ENCODE peak calls at places on chromosomes 2 and 18, in ten cellular contexts. One of them, this sample, is unnamed.

GRCh38 chr2:185208261-185208660 is 530.3 kb upstream of the FSIP2 start:
- DNase-seq in GM13976: no peak
- DNase-seq in AG04450: no peak
- DNase-seq in esophagus squamous epithelium: no peak
- DNase-seq in sigmoid colon: no peak
- DNase-seq in AG09309: no peak
- DNase-seq in prostate gland: no peak
- DNase-seq in BJ: no peak
- DNase-seq in tibial artery: no peak
- DNase-seq in fibroblast of lung: peak; percentile 34
- DNase-seq in this sample: no peak

GRCh38 chr18:32956591-32957310 is 183.9 kb upstream of the KLHL14 start:
- DNase-seq in GM13976: no peak
- DNase-seq in AG04450: peak; percentile 2
- DNase-seq in esophagus squamous epithelium: no peak
- DNase-seq in sigmoid colon: no peak
- DNase-seq in AG09309: no peak
- DNase-seq in prostate gland: no peak
- DNase-seq in BJ: no peak
- DNase-seq in tibial artery: no peak
- DNase-seq in fibroblast of lung: peak; percentile 80
- DNase-seq in this sample: no peak

GRCh38 chr18:48545690-48546365 is 7.0 kb downstream of the CTIF start:
- DNase-seq in GM13976: no peak
- DNase-seq in AG04450: no peak
- DNase-seq in esophagus squamous epithelium: no peak
- DNase-seq in sigmoid colon: peak; percentile 90
- DNase-seq in AG09309: peak; percentile 25
- DNase-seq in prostate gland: peak; percentile 50
- DNase-seq in BJ: no peak
- DNase-seq in tibial artery: peak; percentile 49
- DNase-seq in fibroblast of lung: peak; percentile 85
- DNase-seq in this sample: no peak

GRCh38 chr2:55627915-55628314 is 10.5 kb upstream of the PPP4R3B start:
- DNase-seq in GM13976: no peak
- DNase-seq in AG04450: no peak
- DNase-seq in esophagus squamous epithelium: no peak
- DNase-seq in sigmoid colon: no peak
- DNase-seq in AG09309: no peak
- DNase-seq in prostate gland: no peak
- DNase-seq in BJ: no peak
- DNase-seq in tibial artery: no peak
- DNase-seq in fibroblast of lung: no peak
- DNase-seq in this sample: no peak

GRCh38 chr2:197135806-197136205 is 174.8 kb downstream of the ANKRD44 start:
- DNase-seq in GM13976: no peak
- DNase-seq in AG04450: no peak
- DNase-seq in esophagus squamous epithelium: no peak
- DNase-seq in sigmoid colon: no peak
- DNase-seq in AG09309: no peak
- DNase-seq in prostate gland: no peak
- DNase-seq in BJ: no peak
- DNase-seq in tibial artery: no peak
- DNase-seq in fibroblast of lung: no peak
- DNase-seq in this sample: no peak

GRCh38 chr18:56831988-56832387 is 180.8 kb downstream of the WDR7 start:
- DNase-seq in GM13976: no peak
- DNase-seq in AG04450: no peak
- DNase-seq in esophagus squamous epithelium: no peak
- DNase-seq in sigmoid colon: no peak
- DNase-seq in AG09309: no peak
- DNase-seq in prostate gland: no peak
- DNase-seq in BJ: no peak
- DNase-seq in tibial artery: no peak
- DNase-seq in fibroblast of lung: peak; percentile 68
- DNase-seq in this sample: no peak

GRCh38 chr18:56568986-56569385 is 69.4 kb downstream of the TXNL1 start:
- DNase-seq in GM13976: no peak
- DNase-seq in AG04450: no peak
- DNase-seq in esophagus squamous epithelium: no peak
- DNase-seq in sigmoid colon: no peak
- DNase-seq in AG09309: peak; percentile 32
- DNase-seq in prostate gland: no peak
- DNase-seq in BJ: no peak
- DNase-seq in tibial artery: no peak
- DNase-seq in fibroblast of lung: no peak
- DNase-seq in this sample: no peak

GRCh38 chr2:197327073-197327775 is 16.6 kb upstream of the ANKRD44 start:
- DNase-seq in GM13976: no peak
- DNase-seq in AG04450: no peak
- DNase-seq in esophagus squamous epithelium: no peak
- DNase-seq in sigmoid colon: no peak
- DNase-seq in AG09309: no peak
- DNase-seq in prostate gland: no peak
- DNase-seq in BJ: no peak
- DNase-seq in tibial artery: no peak
- DNase-seq in fibroblast of lung: no peak
- DNase-seq in this sample: no peak

GRCh38 chr18:7317804-7318231 is 86.9 kb downstream of the LRRC30 start:
- DNase-seq in GM13976: no peak
- DNase-seq in AG04450: no peak
- DNase-seq in esophagus squamous epithelium: no peak
- DNase-seq in sigmoid colon: no peak
- DNase-seq in AG09309: no peak
- DNase-seq in prostate gland: no peak
- DNase-seq in BJ: no peak
- DNase-seq in tibial artery: no peak
- DNase-seq in fibroblast of lung: no peak
- DNase-seq in this sample: no peak

GRCh38 chr2:158539176-158539895 is 82.6 kb downstream of the PKP4 start:
- DNase-seq in GM13976: no peak
- DNase-seq in AG04450: peak; percentile 75
- DNase-seq in esophagus squamous epithelium: no peak
- DNase-seq in sigmoid colon: no peak
- DNase-seq in AG09309: peak; percentile 45
- DNase-seq in prostate gland: peak; percentile 77
- DNase-seq in BJ: peak; percentile 34
- DNase-seq in tibial artery: no peak
- DNase-seq in fibroblast of lung: peak; percentile 85
- DNase-seq in this sample: peak; percentile 81

GRCh38 chr2:193584522-193584938 is 1389.8 kb upstream of the TMEFF2 start:
- DNase-seq in GM13976: peak; percentile 29
- DNase-seq in AG04450: no peak
- DNase-seq in esophagus squamous epithelium: no peak
- DNase-seq in sigmoid colon: no peak
- DNase-seq in AG09309: no peak
- DNase-seq in prostate gland: no peak
- DNase-seq in BJ: no peak
- DNase-seq in tibial artery: no peak
- DNase-seq in fibroblast of lung: peak; percentile 37
- DNase-seq in this sample: no peak

GRCh38 chr2:109136542-109136941 is 7.5 kb downstream of the SH3RF3 start:
- DNase-seq in GM13976: no peak
- DNase-seq in AG04450: no peak
- DNase-seq in esophagus squamous epithelium: no peak
- DNase-seq in sigmoid colon: no peak
- DNase-seq in AG09309: no peak
- DNase-seq in prostate gland: no peak
- DNase-seq in BJ: no peak
- DNase-seq in tibial artery: no peak
- DNase-seq in fibroblast of lung: no peak
- DNase-seq in this sample: no peak

GRCh38 chr2:72923833-72924352 is 6.6 kb downstream of the EMX1 start:
- DNase-seq in GM13976: no peak
- DNase-seq in AG04450: no peak
- DNase-seq in esophagus squamous epithelium: no peak
- DNase-seq in sigmoid colon: peak; percentile 52
- DNase-seq in AG09309: no peak
- DNase-seq in prostate gland: no peak
- DNase-seq in BJ: no peak
- DNase-seq in tibial artery: no peak
- DNase-seq in fibroblast of lung: no peak
- DNase-seq in this sample: no peak

GRCh38 chr2:136327162-136327852 is 209.4 kb upstream of the CXCR4 start:
- DNase-seq in GM13976: peak; percentile 65
- DNase-seq in AG04450: no peak
- DNase-seq in esophagus squamous epithelium: no peak
- DNase-seq in sigmoid colon: no peak
- DNase-seq in AG09309: no peak
- DNase-seq in prostate gland: no peak
- DNase-seq in BJ: no peak
- DNase-seq in tibial artery: no peak
- DNase-seq in fibroblast of lung: peak; percentile 45
- DNase-seq in this sample: peak; percentile 26

GRCh38 chr2:15640291-15640711 is 48.6 kb downstream of the DDX1 start:
- DNase-seq in GM13976: no peak
- DNase-seq in AG04450: peak; percentile 39
- DNase-seq in esophagus squamous epithelium: no peak
- DNase-seq in sigmoid colon: no peak
- DNase-seq in AG09309: peak; percentile 18
- DNase-seq in prostate gland: no peak
- DNase-seq in BJ: no peak
- DNase-seq in tibial artery: no peak
- DNase-seq in fibroblast of lung: peak; percentile 81
- DNase-seq in this sample: peak; percentile 43

GRCh38 chr2:119389615-119390306 is 23.0 kb downstream of the DBI start:
- DNase-seq in GM13976: no peak
- DNase-seq in AG04450: no peak
- DNase-seq in esophagus squamous epithelium: no peak
- DNase-seq in sigmoid colon: no peak
- DNase-seq in AG09309: peak; percentile 24
- DNase-seq in prostate gland: peak; percentile 68
- DNase-seq in BJ: no peak
- DNase-seq in tibial artery: peak; percentile 50
- DNase-seq in fibroblast of lung: peak; percentile 67
- DNase-seq in this sample: no peak

GRCh38 chr2:229257980-229258379 is 13.1 kb downstream of the PID1 start:
- DNase-seq in GM13976: no peak
- DNase-seq in AG04450: no peak
- DNase-seq in esophagus squamous epithelium: no peak
- DNase-seq in sigmoid colon: peak; percentile 69
- DNase-seq in AG09309: no peak
- DNase-seq in prostate gland: no peak
- DNase-seq in BJ: no peak
- DNase-seq in tibial artery: peak; percentile 78
- DNase-seq in fibroblast of lung: no peak
- DNase-seq in this sample: no peak

GRCh38 chr2:109289011-109289410 is 160.0 kb downstream of the SH3RF3 start:
- DNase-seq in GM13976: no peak
- DNase-seq in AG04450: no peak
- DNase-seq in esophagus squamous epithelium: no peak
- DNase-seq in sigmoid colon: no peak
- DNase-seq in AG09309: no peak
- DNase-seq in prostate gland: no peak
- DNase-seq in BJ: no peak
- DNase-seq in tibial artery: no peak
- DNase-seq in fibroblast of lung: no peak
- DNase-seq in this sample: no peak

GRCh38 chr2:191222507-191222906 is 22.7 kb upstream of the MYO1B start:
- DNase-seq in GM13976: no peak
- DNase-seq in AG04450: no peak
- DNase-seq in esophagus squamous epithelium: no peak
- DNase-seq in sigmoid colon: no peak
- DNase-seq in AG09309: no peak
- DNase-seq in prostate gland: no peak
- DNase-seq in BJ: no peak
- DNase-seq in tibial artery: no peak
- DNase-seq in fibroblast of lung: peak; percentile 36
- DNase-seq in this sample: no peak

DNA sequence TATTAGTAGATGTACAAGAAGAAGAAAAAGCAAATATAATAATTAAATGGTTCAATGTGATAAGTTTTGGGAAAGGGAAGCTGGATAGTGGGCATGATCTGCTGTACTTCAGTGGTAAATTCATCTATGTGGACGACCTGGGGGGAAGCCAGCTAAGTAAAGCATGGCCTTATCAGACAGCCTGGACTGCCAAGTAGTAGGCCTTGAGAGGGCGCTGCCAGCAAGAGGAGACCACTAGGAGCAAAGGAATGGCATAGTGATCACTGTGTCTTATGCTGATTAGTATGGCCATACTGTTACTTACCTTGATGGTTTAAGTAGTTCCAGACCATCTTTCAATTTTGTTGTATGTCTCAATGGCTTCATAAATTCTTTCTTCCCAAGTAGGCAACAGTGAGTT is 287.6 kb downstream of the SETBP1 start:
- DNase-seq in GM13976: no peak
- DNase-seq in AG04450: no peak
- DNase-seq in esophagus squamous epithelium: no peak
- DNase-seq in sigmoid colon: no peak
- DNase-seq in AG09309: no peak
- DNase-seq in prostate gland: no peak
- DNase-seq in BJ: no peak
- DNase-seq in tibial artery: no peak
- DNase-seq in fibroblast of lung: no peak
- DNase-seq in this sample: no peak
- TF ChIP-seq CTCF in GM13976: no peak
- TF ChIP-seq CTCF in AG04450: no peak
- TF ChIP-seq CTCF in esophagus squamous epithelium: no peak
- TF ChIP-seq CTCF in sigmoid colon: no peak
- TF ChIP-seq CTCF in AG09309: no peak
- TF ChIP-seq CTCF in prostate gland: no peak
- TF ChIP-seq CTCF in BJ: no peak
- TF ChIP-seq CTCF in tibial artery: no peak
- TF ChIP-seq CTCF in fibroblast of lung: no peak
- TF ChIP-seq CTCF in this sample: no peak

GRCh38 chr2:175180701-175181103 is 808 bp downstream of the ATP5MC3 start:
- DNase-seq in GM13976: peak; percentile 54
- DNase-seq in AG04450: no peak
- DNase-seq in esophagus squamous epithelium: no peak
- DNase-seq in sigmoid colon: peak; percentile 67
- DNase-seq in AG09309: no peak
- DNase-seq in prostate gland: no peak
- DNase-seq in BJ: no peak
- DNase-seq in tibial artery: no peak
- DNase-seq in fibroblast of lung: peak; percentile 58
- DNase-seq in this sample: no peak
- TF ChIP-seq CTCF in GM13976: no peak
- TF ChIP-seq CTCF in AG04450: no peak
- TF ChIP-seq CTCF in esophagus squamous epithelium: no peak
- TF ChIP-seq CTCF in sigmoid colon: no peak
- TF ChIP-seq CTCF in AG09309: no peak
- TF ChIP-seq CTCF in prostate gland: no peak
- TF ChIP-seq CTCF in BJ: no peak
- TF ChIP-seq CTCF in tibial artery: no peak
- TF ChIP-seq CTCF in fibroblast of lung: no peak
- TF ChIP-seq CTCF in this sample: no peak

GRCh38 chr2:224832207-224832606 is 116.0 kb upstream of the CCDC195 start:
- DNase-seq in GM13976: no peak
- DNase-seq in AG04450: no peak
- DNase-seq in esophagus squamous epithelium: no peak
- DNase-seq in sigmoid colon: no peak
- DNase-seq in AG09309: no peak
- DNase-seq in prostate gland: no peak
- DNase-seq in BJ: no peak
- DNase-seq in tibial artery: no peak
- DNase-seq in fibroblast of lung: no peak
- DNase-seq in this sample: peak; percentile 44
- TF ChIP-seq CTCF in GM13976: no peak
- TF ChIP-seq CTCF in AG04450: no peak
- TF ChIP-seq CTCF in esophagus squamous epithelium: no peak
- TF ChIP-seq CTCF in sigmoid colon: no peak
- TF ChIP-seq CTCF in AG09309: no peak
- TF ChIP-seq CTCF in prostate gland: no peak
- TF ChIP-seq CTCF in BJ: no peak
- TF ChIP-seq CTCF in tibial artery: no peak
- TF ChIP-seq CTCF in fibroblast of lung: no peak
- TF ChIP-seq CTCF in this sample: no peak

GRCh38 chr2:10557506-10558265 is 109.6 kb upstream of the ODC1 start:
- DNase-seq in GM13976: no peak
- DNase-seq in AG04450: no peak
- DNase-seq in esophagus squamous epithelium: no peak
- DNase-seq in sigmoid colon: no peak
- DNase-seq in AG09309: no peak
- DNase-seq in prostate gland: no peak
- DNase-seq in BJ: no peak
- DNase-seq in tibial artery: no peak
- DNase-seq in fibroblast of lung: no peak
- DNase-seq in this sample: no peak
- TF ChIP-seq CTCF in GM13976: no peak
- TF ChIP-seq CTCF in AG04450: no peak
- TF ChIP-seq CTCF in esophagus squamous epithelium: no peak
- TF ChIP-seq CTCF in sigmoid colon: no peak
- TF ChIP-seq CTCF in AG09309: no peak
- TF ChIP-seq CTCF in prostate gland: no peak
- TF ChIP-seq CTCF in BJ: no peak
- TF ChIP-seq CTCF in tibial artery: no peak
- TF ChIP-seq CTCF in fibroblast of lung: no peak
- TF ChIP-seq CTCF in this sample: no peak